ENCODE peak calls at places on chromosome 6, in eight cellular contexts. D, G, K, C, J, L, O and Z are unnamed samples.

GRCh38 chr6:101878554-101879276 is 485.2 kb downstream of the GRIK2 start:
- DNase-seq in D (no peak), G (no peak), K (no peak), C (no peak), J (no peak), L (no peak), O (no peak), Z (no peak)

GRCh38 chr6:26743941-26744699 is 84.6 kb upstream of the ZNF322 start:
- DNase-seq in D (no peak), G (no peak), K (no peak), C (no peak), J (no peak), L (no peak), O (no peak), Z (no peak)

GRCh38 chr6:111221804-111222203 is 134.5 kb downstream of the SLC16A10 start:
- DNase-seq in D (no peak), G (no peak), K (no peak), C (no peak), J (no peak), L (no peak), O (no peak), Z (no peak)

GRCh38 chr6:163579880-163580295 is 165.4 kb downstream of the QKI start:
- DNase-seq in D (no peak), G (no peak), K (no peak), C (no peak), J (no peak), L (no peak), O (peak; percentile 45), Z (no peak)

GRCh38 chr6:20644667-20645370 is 110.6 kb downstream of the CDKAL1 start:
- DNase-seq in D (no peak), G (no peak), K (no peak), C (no peak), J (no peak), L (no peak), O (peak; percentile 65), Z (no peak)

GRCh38 chr6:148608211-148608951 is 138.4 kb upstream of the UST start:
- DNase-seq in D (no peak), G (peak; percentile 12), K (no peak), C (no peak), J (no peak), L (no peak), O (no peak), Z (no peak)

GRCh38 chr6:168206186-168206585 is 113.4 kb downstream of the DACT2 start:
- DNase-seq in D (no peak), G (no peak), K (no peak), C (no peak), J (no peak), L (no peak), O (no peak), Z (peak; percentile 42)

GRCh38 chr6:3023663-3024483 is 24.2 kb downstream of the NQO2 start:
- DNase-seq in D (peak; percentile 79), G (peak; percentile 88), K (peak; percentile 99), C (peak; percentile 94), J (peak; percentile 93), L (peak; percentile 88), O (peak; percentile 87), Z (peak; percentile 97)

GRCh38 chr6:158083687-158084325 is 84.3 kb downstream of the SERAC1 start:
- DNase-seq in D (no peak), G (no peak), K (no peak), C (no peak), J (no peak), L (no peak), O (no peak), Z (no peak)

GRCh38 chr6:158087519-158087867 is 80.6 kb downstream of the SERAC1 start:
- DNase-seq in D (no peak), G (no peak), K (no peak), C (no peak), J (no peak), L (peak; percentile 61), O (no peak), Z (no peak)

GRCh38 chr6:158086706-158087518 is 81.2 kb downstream of the SERAC1 start:
- DNase-seq in D (no peak), G (no peak), K (no peak), C (peak; percentile 44), J (peak; percentile 27), L (peak; percentile 91), O (no peak), Z (peak; percentile 95)

GRCh38 chr6:158086054-158086705 is 81.9 kb downstream of the SERAC1 start:
- DNase-seq in D (no peak), G (no peak), K (no peak), C (no peak), J (no peak), L (no peak), O (peak; percentile 73), Z (no peak)

DNA sequence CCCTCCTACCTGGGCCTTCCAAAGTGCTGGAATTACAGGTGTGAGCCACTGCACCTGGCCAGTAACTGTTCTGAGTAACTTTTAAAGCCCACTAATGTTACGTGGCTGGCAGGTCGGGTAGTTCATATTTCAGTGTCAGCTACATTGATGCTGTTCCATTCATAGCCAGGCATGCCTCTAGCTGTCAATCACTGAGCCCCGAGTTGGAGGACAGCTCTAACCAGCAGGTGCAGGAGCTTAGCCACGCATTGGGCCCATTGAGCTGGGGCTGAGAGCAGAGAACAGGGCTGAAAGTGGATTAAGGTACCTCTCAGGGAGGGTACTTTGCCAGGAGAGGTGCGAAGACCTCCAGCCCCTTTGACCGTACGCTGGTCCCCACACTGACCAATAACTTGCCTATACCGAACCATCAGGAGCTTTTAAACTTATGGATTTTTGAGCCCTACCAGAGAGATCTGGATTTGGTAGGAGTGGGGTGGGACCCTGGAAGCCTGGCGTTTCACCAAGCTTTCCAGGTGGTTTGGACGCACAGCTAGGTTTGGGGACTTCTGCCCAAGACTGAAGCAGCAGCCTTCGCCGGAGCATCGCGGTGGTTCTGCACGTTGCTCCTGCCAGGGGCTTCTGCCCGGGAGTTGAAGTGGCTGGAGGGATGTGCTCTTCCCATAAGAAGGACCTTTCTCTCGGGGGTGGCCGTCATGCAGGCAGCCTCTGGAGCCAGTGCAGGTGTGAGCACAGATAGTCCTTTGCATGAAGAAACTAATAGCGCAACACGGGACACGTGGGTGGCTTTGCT is 82.6 kb downstream of the SERAC1 start:
- DNase-seq in D (no peak), G (no peak), K (no peak), C (no peak), J (no peak), L (no peak), O (no peak), Z (no peak)
- H3K36me3 ChIP-seq in D (peaks cover 51% of the 10 kb centered on the region), G (no peaks in the 10 kb centered on the region), K (peaks cover 26% of the 10 kb centered on the region), C (peaks cover 8% of the 10 kb centered on the region), J (no peaks in the 10 kb centered on the region), L (no peaks in the 10 kb centered on the region), O (peaks cover 33% of the 10 kb centered on the region), Z (peaks cover 32% of the 10 kb centered on the region)

DNA sequence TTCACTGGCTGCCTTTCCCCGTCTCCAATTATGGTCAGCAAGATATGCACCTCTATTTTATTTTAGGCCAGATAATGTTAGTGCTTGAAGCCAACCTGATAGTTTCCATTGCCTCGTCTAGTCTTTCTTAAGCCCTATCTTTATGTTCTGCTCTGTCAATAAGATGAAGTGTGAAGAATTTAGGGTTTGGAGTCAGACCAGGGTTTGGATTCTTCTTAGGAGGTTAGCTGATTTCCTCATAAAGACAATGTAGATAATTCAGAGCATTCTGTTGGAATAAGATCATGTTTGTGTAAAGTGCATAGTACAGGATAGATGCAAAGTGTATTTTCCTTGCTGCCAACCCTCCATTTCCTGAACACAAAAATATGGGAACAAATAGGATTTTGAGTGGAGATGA is 43.8 kb downstream of the PKIB start:
- DNase-seq in D (no peak), G (no peak), K (no peak), C (no peak), J (no peak), L (no peak), O (peak; percentile 88), Z (no peak)
- H3K27ac ChIP-seq in D (no peak overlapping the region), G (no peak overlapping the region), K (no peak overlapping the region), C (no peak overlapping the region), J (peak overlapping the region; percentile 48), L (no peak overlapping the region), O (no peak overlapping the region), Z (no peak overlapping the region)

GRCh38 chr6:36822506-36823269 is 16.6 kb downstream of the CPNE5 start:
- DNase-seq in D (no peak), G (no peak), K (no peak), C (no peak), J (no peak), L (no peak), O (peak; percentile 85), Z (no peak)
- H3K4me1 ChIP-seq in D (no peaks in the 10 kb centered on the region), G (no peaks in the 10 kb centered on the region), K (no peaks in the 10 kb centered on the region), C (peaks cover 74% of the 10 kb centered on the region), J (no peaks in the 10 kb centered on the region), L (peaks cover 2% of the 10 kb centered on the region), O (no peaks in the 10 kb centered on the region), Z (peaks cover 16% of the 10 kb centered on the region)

GRCh38 chr6:169233832-169234231 is 19.8 kb downstream of the THBS2 start:
- DNase-seq in D (no peak), G (no peak), K (no peak), C (no peak), J (no peak), L (no peak), O (no peak), Z (no peak)
- H3K36me3 ChIP-seq in D (no peaks in the 10 kb centered on the region), G (no peaks in the 10 kb centered on the region), K (no peaks in the 10 kb centered on the region), C (no peaks in the 10 kb centered on the region), J (no peaks in the 10 kb centered on the region), L (peaks cover 2% of the 10 kb centered on the region), O (peaks cover 31% of the 10 kb centered on the region), Z (peaks cover 65% of the 10 kb centered on the region)

GRCh38 chr6:15368186-15368585 is 122.3 kb downstream of the JARID2 start:
- DNase-seq in D (no peak), G (no peak), K (no peak), C (no peak), J (no peak), L (no peak), O (no peak), Z (no peak)

GRCh38 chr6:15365273-15365687 is 119.4 kb downstream of the JARID2 start:
- DNase-seq in D (peak; percentile 20), G (no peak), K (peak; percentile 98), C (peak; percentile 76), J (peak; percentile 83), L (peak; percentile 64), O (peak; percentile 86), Z (peak; percentile 85)

GRCh38 chr6:15366879-15367278 is 121.0 kb downstream of the JARID2 start:
- DNase-seq in D (no peak), G (no peak), K (no peak), C (no peak), J (no peak), L (no peak), O (no peak), Z (no peak)

GRCh38 chr6:15364401-15365037 is 118.7 kb downstream of the JARID2 start:
- DNase-seq in D (no peak), G (no peak), K (peak; percentile 75), C (no peak), J (no peak), L (no peak), O (no peak), Z (no peak)

DNA sequence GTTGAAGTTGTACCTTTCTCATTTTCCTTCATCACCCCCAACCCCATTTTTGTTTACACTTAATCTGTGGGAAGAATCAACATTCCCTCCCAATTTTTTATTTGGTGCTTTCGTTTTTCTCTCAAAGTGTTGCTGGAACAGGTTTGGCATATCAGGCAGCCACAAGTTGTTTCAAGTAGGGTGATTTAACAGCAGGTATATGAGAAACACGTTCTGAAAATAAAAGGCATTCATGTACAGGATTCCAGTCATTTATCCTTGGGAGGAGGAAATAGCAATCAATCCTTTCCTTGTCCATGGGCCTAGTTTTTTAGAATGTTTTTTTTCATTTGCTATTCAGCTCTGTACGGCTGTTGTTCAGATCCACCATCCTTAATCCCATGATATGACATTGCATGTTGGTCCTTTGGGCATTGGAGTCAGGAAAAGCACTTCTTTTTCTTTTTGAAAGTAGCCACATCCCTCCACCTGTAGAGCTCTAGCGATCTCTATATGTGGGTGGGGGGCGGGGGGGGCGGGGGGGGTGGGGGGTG is 120.2 kb downstream of the JARID2 start:
- DNase-seq in D (no peak), G (no peak), K (peak; percentile 45), C (no peak), J (no peak), L (no peak), O (no peak), Z (no peak)
- H3K27ac ChIP-seq in D (no peak overlapping the region), G (no peak overlapping the region), K (no peak overlapping the region), C (no peak overlapping the region), J (no peak overlapping the region), L (no peak overlapping the region), O (no peak overlapping the region), Z (no peak overlapping the region)